ENCODE peak calls at places on chromosomes 2 and 18, in ten cellular contexts. One of them, this sample, is unnamed.

GRCh38 chr2:37342636-37343211 is 1.7 kb upstream of the QPCT start:
- DNase-seq in progenitor cell of endocrine pancreas: no peak
- DNase-seq in CD8-positive, alpha-beta T cell: no peak
- DNase-seq in RPMI7951: no peak
- DNase-seq in foreskin fibroblast: no peak
- DNase-seq in NCI-H1092: no peak
- DNase-seq in HT1080: no peak
- DNase-seq in AG08395: no peak
- DNase-seq in CD4-positive, alpha-beta memory T cell: no peak
- DNase-seq in activated CD4-positive, alpha-beta T cell treated with anti-CD3 and anti-CD28 coated beads, Interleukin-2, amount 50 U/mL, for 1 hour: no peak
- DNase-seq in this sample: no peak

GRCh38 chr2:219142329-219142728 is 18.3 kb downstream of the NHEJ1 start:
- DNase-seq in HT1080: peak
- DNase-seq in foreskin fibroblast: peak
- DNase-seq in CD4-positive, alpha-beta memory T cell: no peak
- DNase-seq in RPMI7951: peak
- DNase-seq in AG08395: peak
- DNase-seq in activated CD4-positive, alpha-beta T cell treated with anti-CD3 and anti-CD28 coated beads, Interleukin-2, amount 50 U/mL, for 1 hour: no peak
- DNase-seq in CD8-positive, alpha-beta T cell: no peak
- DNase-seq in progenitor cell of endocrine pancreas: no peak
- DNase-seq in NCI-H1092: no peak
- DNase-seq in this sample: no peak

GRCh38 chr2:181977661-181978350 is 7.8 kb upstream of the PPP1R1C start:
- DNase-seq in NCI-H1092: no peak
- DNase-seq in CD4-positive, alpha-beta memory T cell: no peak
- DNase-seq in RPMI7951: peak
- DNase-seq in AG08395: peak
- DNase-seq in HT1080: peak
- DNase-seq in progenitor cell of endocrine pancreas: no peak
- DNase-seq in CD8-positive, alpha-beta T cell: no peak
- DNase-seq in foreskin fibroblast: peak
- DNase-seq in activated CD4-positive, alpha-beta T cell treated with anti-CD3 and anti-CD28 coated beads, Interleukin-2, amount 50 U/mL, for 1 hour: no peak
- DNase-seq in this sample: no peak

GRCh38 chr2:8431446-8432125 is 250.3 kb upstream of the ID2 start:
- DNase-seq in progenitor cell of endocrine pancreas: no peak
- DNase-seq in HT1080: peak
- DNase-seq in AG08395: peak
- DNase-seq in CD8-positive, alpha-beta T cell: no peak
- DNase-seq in NCI-H1092: no peak
- DNase-seq in activated CD4-positive, alpha-beta T cell treated with anti-CD3 and anti-CD28 coated beads, Interleukin-2, amount 50 U/mL, for 1 hour: no peak
- DNase-seq in foreskin fibroblast: no peak
- DNase-seq in CD4-positive, alpha-beta memory T cell: no peak
- DNase-seq in RPMI7951: peak
- DNase-seq in this sample: no peak

GRCh38 chr2:29175338-29175737 is 60.1 kb downstream of the CLIP4 start:
- DNase-seq in progenitor cell of endocrine pancreas: no peak
- DNase-seq in HT1080: no peak
- DNase-seq in NCI-H1092: no peak
- DNase-seq in activated CD4-positive, alpha-beta T cell treated with anti-CD3 and anti-CD28 coated beads, Interleukin-2, amount 50 U/mL, for 1 hour: no peak
- DNase-seq in foreskin fibroblast: no peak
- DNase-seq in AG08395: no peak
- DNase-seq in CD8-positive, alpha-beta T cell: no peak
- DNase-seq in RPMI7951: no peak
- DNase-seq in CD4-positive, alpha-beta memory T cell: no peak
- DNase-seq in this sample: no peak

GRCh38 chr2:84918430-84918829 is 13.0 kb downstream of the TMSB10 start:
- DNase-seq in CD4-positive, alpha-beta memory T cell: no peak
- DNase-seq in AG08395: no peak
- DNase-seq in progenitor cell of endocrine pancreas: no peak
- DNase-seq in CD8-positive, alpha-beta T cell: no peak
- DNase-seq in NCI-H1092: no peak
- DNase-seq in RPMI7951: no peak
- DNase-seq in foreskin fibroblast: no peak
- DNase-seq in activated CD4-positive, alpha-beta T cell treated with anti-CD3 and anti-CD28 coated beads, Interleukin-2, amount 50 U/mL, for 1 hour: no peak
- DNase-seq in HT1080: no peak
- DNase-seq in this sample: no peak

GRCh38 chr2:70790079-70790963 is at the start of gene FIGLA:
- DNase-seq in progenitor cell of endocrine pancreas: peak
- DNase-seq in CD8-positive, alpha-beta T cell: no peak
- DNase-seq in foreskin fibroblast: peak
- DNase-seq in activated CD4-positive, alpha-beta T cell treated with anti-CD3 and anti-CD28 coated beads, Interleukin-2, amount 50 U/mL, for 1 hour: no peak
- DNase-seq in RPMI7951: no peak
- DNase-seq in CD4-positive, alpha-beta memory T cell: no peak
- DNase-seq in NCI-H1092: no peak
- DNase-seq in HT1080: no peak
- DNase-seq in AG08395: no peak
- DNase-seq in this sample: no peak

GRCh38 chr2:236309669-236310029 is 45.4 kb upstream of the ASB18 start:
- DNase-seq in CD8-positive, alpha-beta T cell: no peak
- DNase-seq in CD4-positive, alpha-beta memory T cell: no peak
- DNase-seq in foreskin fibroblast: no peak
- DNase-seq in activated CD4-positive, alpha-beta T cell treated with anti-CD3 and anti-CD28 coated beads, Interleukin-2, amount 50 U/mL, for 1 hour: no peak
- DNase-seq in progenitor cell of endocrine pancreas: peak
- DNase-seq in AG08395: peak
- DNase-seq in NCI-H1092: no peak
- DNase-seq in HT1080: no peak
- DNase-seq in RPMI7951: peak
- DNase-seq in this sample: no peak

GRCh38 chr18:60892855-60893254 is 440.4 kb upstream of the CDH20 start:
- DNase-seq in HT1080: peak
- DNase-seq in CD8-positive, alpha-beta T cell: no peak
- DNase-seq in foreskin fibroblast: peak
- DNase-seq in NCI-H1092: no peak
- DNase-seq in progenitor cell of endocrine pancreas: no peak
- DNase-seq in AG08395: no peak
- DNase-seq in CD4-positive, alpha-beta memory T cell: no peak
- DNase-seq in RPMI7951: peak
- DNase-seq in activated CD4-positive, alpha-beta T cell treated with anti-CD3 and anti-CD28 coated beads, Interleukin-2, amount 50 U/mL, for 1 hour: no peak
- DNase-seq in this sample: no peak

GRCh38 chr2:65361623-65362022 is 70.8 kb downstream of the SPRED2 start:
- DNase-seq in NCI-H1092: no peak
- DNase-seq in CD4-positive, alpha-beta memory T cell: no peak
- DNase-seq in CD8-positive, alpha-beta T cell: no peak
- DNase-seq in activated CD4-positive, alpha-beta T cell treated with anti-CD3 and anti-CD28 coated beads, Interleukin-2, amount 50 U/mL, for 1 hour: no peak
- DNase-seq in progenitor cell of endocrine pancreas: no peak
- DNase-seq in RPMI7951: peak
- DNase-seq in foreskin fibroblast: peak
- DNase-seq in HT1080: peak
- DNase-seq in AG08395: peak
- DNase-seq in this sample: no peak

GRCh38 chr2:177265386-177265690 is 811 bp upstream of the NFE2L2 start:
- DNase-seq in HT1080: no peak
- DNase-seq in progenitor cell of endocrine pancreas: no peak
- DNase-seq in foreskin fibroblast: peak
- DNase-seq in RPMI7951: no peak
- DNase-seq in activated CD4-positive, alpha-beta T cell treated with anti-CD3 and anti-CD28 coated beads, Interleukin-2, amount 50 U/mL, for 1 hour: no peak
- DNase-seq in CD8-positive, alpha-beta T cell: peak
- DNase-seq in CD4-positive, alpha-beta memory T cell: peak
- DNase-seq in AG08395: no peak
- DNase-seq in NCI-H1092: no peak
- DNase-seq in this sample: no peak

GRCh38 chr2:68993660-68994059 is 19.2 kb downstream of the GKN1 start:
- DNase-seq in RPMI7951: peak
- DNase-seq in CD8-positive, alpha-beta T cell: no peak
- DNase-seq in HT1080: no peak
- DNase-seq in progenitor cell of endocrine pancreas: no peak
- DNase-seq in CD4-positive, alpha-beta memory T cell: no peak
- DNase-seq in NCI-H1092: no peak
- DNase-seq in AG08395: no peak
- DNase-seq in activated CD4-positive, alpha-beta T cell treated with anti-CD3 and anti-CD28 coated beads, Interleukin-2, amount 50 U/mL, for 1 hour: no peak
- DNase-seq in foreskin fibroblast: no peak
- DNase-seq in this sample: no peak

GRCh38 chr18:36075862-36076587 is 8.7 kb upstream of the RPRD1A start:
- DNase-seq in AG08395: peak
- DNase-seq in foreskin fibroblast: peak
- DNase-seq in CD4-positive, alpha-beta memory T cell: no peak
- DNase-seq in CD8-positive, alpha-beta T cell: no peak
- DNase-seq in NCI-H1092: no peak
- DNase-seq in RPMI7951: peak
- DNase-seq in progenitor cell of endocrine pancreas: no peak
- DNase-seq in activated CD4-positive, alpha-beta T cell treated with anti-CD3 and anti-CD28 coated beads, Interleukin-2, amount 50 U/mL, for 1 hour: no peak
- DNase-seq in HT1080: peak
- DNase-seq in this sample: no peak

GRCh38 chr18:39462436-39462835 is 1896.8 kb upstream of the CELF4 start:
- DNase-seq in CD8-positive, alpha-beta T cell: no peak
- DNase-seq in HT1080: peak
- DNase-seq in CD4-positive, alpha-beta memory T cell: no peak
- DNase-seq in AG08395: peak
- DNase-seq in RPMI7951: peak
- DNase-seq in activated CD4-positive, alpha-beta T cell treated with anti-CD3 and anti-CD28 coated beads, Interleukin-2, amount 50 U/mL, for 1 hour: no peak
- DNase-seq in foreskin fibroblast: peak
- DNase-seq in progenitor cell of endocrine pancreas: no peak
- DNase-seq in NCI-H1092: no peak
- DNase-seq in this sample: no peak

GRCh38 chr2:157150747-157151146 is 106.8 kb upstream of the GALNT5 start:
- DNase-seq in activated CD4-positive, alpha-beta T cell treated with anti-CD3 and anti-CD28 coated beads, Interleukin-2, amount 50 U/mL, for 1 hour: no peak
- DNase-seq in foreskin fibroblast: peak
- DNase-seq in NCI-H1092: no peak
- DNase-seq in CD4-positive, alpha-beta memory T cell: no peak
- DNase-seq in AG08395: no peak
- DNase-seq in RPMI7951: no peak
- DNase-seq in HT1080: no peak
- DNase-seq in progenitor cell of endocrine pancreas: no peak
- DNase-seq in CD8-positive, alpha-beta T cell: no peak
- DNase-seq in this sample: no peak

GRCh38 chr18:26549486-26550435 is 1.4 kb upstream of the KCTD1 start:
- DNase-seq in AG08395: peak
- DNase-seq in NCI-H1092: peak
- DNase-seq in CD8-positive, alpha-beta T cell: no peak
- DNase-seq in CD4-positive, alpha-beta memory T cell: no peak
- DNase-seq in HT1080: peak
- DNase-seq in activated CD4-positive, alpha-beta T cell treated with anti-CD3 and anti-CD28 coated beads, Interleukin-2, amount 50 U/mL, for 1 hour: no peak
- DNase-seq in foreskin fibroblast: peak
- DNase-seq in RPMI7951: peak
- DNase-seq in progenitor cell of endocrine pancreas: peak
- DNase-seq in this sample: no peak

GRCh38 chr2:96109931-96110511 is 6.3 kb downstream of the ADRA2B start:
- DNase-seq in NCI-H1092: no peak
- DNase-seq in HT1080: no peak
- DNase-seq in CD4-positive, alpha-beta memory T cell: no peak
- DNase-seq in RPMI7951: no peak
- DNase-seq in AG08395: no peak
- DNase-seq in foreskin fibroblast: no peak
- DNase-seq in activated CD4-positive, alpha-beta T cell treated with anti-CD3 and anti-CD28 coated beads, Interleukin-2, amount 50 U/mL, for 1 hour: no peak
- DNase-seq in progenitor cell of endocrine pancreas: no peak
- DNase-seq in CD8-positive, alpha-beta T cell: no peak
- DNase-seq in this sample: no peak

GRCh38 chr2:220785181-220785580 is 786.9 kb downstream of the EPHA4 start:
- DNase-seq in foreskin fibroblast: no peak
- DNase-seq in CD4-positive, alpha-beta memory T cell: no peak
- DNase-seq in HT1080: peak
- DNase-seq in AG08395: no peak
- DNase-seq in RPMI7951: no peak
- DNase-seq in activated CD4-positive, alpha-beta T cell treated with anti-CD3 and anti-CD28 coated beads, Interleukin-2, amount 50 U/mL, for 1 hour: no peak
- DNase-seq in NCI-H1092: peak
- DNase-seq in CD8-positive, alpha-beta T cell: no peak
- DNase-seq in progenitor cell of endocrine pancreas: no peak
- DNase-seq in this sample: no peak

GRCh38 chr2:172380436-172381274 is 46.7 kb upstream of the ITGA6 start:
- DNase-seq in foreskin fibroblast: no peak
- DNase-seq in progenitor cell of endocrine pancreas: no peak
- DNase-seq in CD8-positive, alpha-beta T cell: no peak
- DNase-seq in NCI-H1092: no peak
- DNase-seq in AG08395: peak
- DNase-seq in activated CD4-positive, alpha-beta T cell treated with anti-CD3 and anti-CD28 coated beads, Interleukin-2, amount 50 U/mL, for 1 hour: no peak
- DNase-seq in CD4-positive, alpha-beta memory T cell: no peak
- DNase-seq in HT1080: no peak
- DNase-seq in RPMI7951: no peak
- DNase-seq in this sample: no peak

GRCh38 chr2:35585972-35586371 is 769.6 kb upstream of the CRIM1 start:
- DNase-seq in HT1080: no peak
- DNase-seq in foreskin fibroblast: no peak
- DNase-seq in activated CD4-positive, alpha-beta T cell treated with anti-CD3 and anti-CD28 coated beads, Interleukin-2, amount 50 U/mL, for 1 hour: no peak
- DNase-seq in RPMI7951: peak
- DNase-seq in CD4-positive, alpha-beta memory T cell: no peak
- DNase-seq in progenitor cell of endocrine pancreas: no peak
- DNase-seq in CD8-positive, alpha-beta T cell: no peak
- DNase-seq in AG08395: no peak
- DNase-seq in NCI-H1092: no peak
- DNase-seq in this sample: no peak

GRCh38 chr2:128395640-128396499 is 77.2 kb upstream of the HS6ST1 start:
- DNase-seq in HT1080: peak
- DNase-seq in progenitor cell of endocrine pancreas: no peak
- DNase-seq in activated CD4-positive, alpha-beta T cell treated with anti-CD3 and anti-CD28 coated beads, Interleukin-2, amount 50 U/mL, for 1 hour: no peak
- DNase-seq in NCI-H1092: no peak
- DNase-seq in CD8-positive, alpha-beta T cell: no peak
- DNase-seq in RPMI7951: no peak
- DNase-seq in CD4-positive, alpha-beta memory T cell: no peak
- DNase-seq in AG08395: no peak
- DNase-seq in foreskin fibroblast: no peak
- DNase-seq in this sample: no peak

GRCh38 chr2:150075831-150076230 is 411.6 kb downstream of the RND3 start:
- DNase-seq in RPMI7951: peak
- DNase-seq in foreskin fibroblast: peak
- DNase-seq in CD4-positive, alpha-beta memory T cell: no peak
- DNase-seq in HT1080: peak
- DNase-seq in AG08395: peak
- DNase-seq in NCI-H1092: no peak
- DNase-seq in progenitor cell of endocrine pancreas: no peak
- DNase-seq in CD8-positive, alpha-beta T cell: no peak
- DNase-seq in activated CD4-positive, alpha-beta T cell treated with anti-CD3 and anti-CD28 coated beads, Interleukin-2, amount 50 U/mL, for 1 hour: no peak
- DNase-seq in this sample: no peak

GRCh38 chr2:118805061-118805690 is 42.3 kb downstream of the EN1 start:
- DNase-seq in RPMI7951: no peak
- DNase-seq in activated CD4-positive, alpha-beta T cell treated with anti-CD3 and anti-CD28 coated beads, Interleukin-2, amount 50 U/mL, for 1 hour: no peak
- DNase-seq in progenitor cell of endocrine pancreas: no peak
- DNase-seq in HT1080: no peak
- DNase-seq in NCI-H1092: no peak
- DNase-seq in CD4-positive, alpha-beta memory T cell: no peak
- DNase-seq in foreskin fibroblast: no peak
- DNase-seq in AG08395: peak
- DNase-seq in CD8-positive, alpha-beta T cell: no peak
- DNase-seq in this sample: no peak

GRCh38 chr2:237896507-237896892 is 37.1 kb downstream of the RAMP1 start:
- DNase-seq in progenitor cell of endocrine pancreas: no peak
- DNase-seq in HT1080: no peak
- DNase-seq in CD8-positive, alpha-beta T cell: no peak
- DNase-seq in activated CD4-positive, alpha-beta T cell treated with anti-CD3 and anti-CD28 coated beads, Interleukin-2, amount 50 U/mL, for 1 hour: no peak
- DNase-seq in AG08395: no peak
- DNase-seq in RPMI7951: no peak
- DNase-seq in foreskin fibroblast: peak
- DNase-seq in NCI-H1092: no peak
- DNase-seq in CD4-positive, alpha-beta memory T cell: no peak
- DNase-seq in this sample: no peak

GRCh38 chr18:79533591-79533990 is 137.9 kb downstream of the NFATC1 start:
- DNase-seq in foreskin fibroblast: no peak
- DNase-seq in progenitor cell of endocrine pancreas: no peak
- DNase-seq in AG08395: no peak
- DNase-seq in activated CD4-positive, alpha-beta T cell treated with anti-CD3 and anti-CD28 coated beads, Interleukin-2, amount 50 U/mL, for 1 hour: no peak
- DNase-seq in NCI-H1092: no peak
- DNase-seq in RPMI7951: no peak
- DNase-seq in CD8-positive, alpha-beta T cell: no peak
- DNase-seq in CD4-positive, alpha-beta memory T cell: no peak
- DNase-seq in HT1080: no peak
- DNase-seq in this sample: no peak

GRCh38 chr2:221549143-221549542 is 23.0 kb downstream of the EPHA4 start:
- DNase-seq in progenitor cell of endocrine pancreas: no peak
- DNase-seq in CD4-positive, alpha-beta memory T cell: no peak
- DNase-seq in activated CD4-positive, alpha-beta T cell treated with anti-CD3 and anti-CD28 coated beads, Interleukin-2, amount 50 U/mL, for 1 hour: no peak
- DNase-seq in HT1080: no peak
- DNase-seq in AG08395: no peak
- DNase-seq in NCI-H1092: no peak
- DNase-seq in CD8-positive, alpha-beta T cell: no peak
- DNase-seq in RPMI7951: peak
- DNase-seq in foreskin fibroblast: no peak
- DNase-seq in this sample: no peak

GRCh38 chr2:162212366-162212765 is 30.9 kb downstream of the FAP start:
- DNase-seq in CD4-positive, alpha-beta memory T cell: no peak
- DNase-seq in NCI-H1092: no peak
- DNase-seq in activated CD4-positive, alpha-beta T cell treated with anti-CD3 and anti-CD28 coated beads, Interleukin-2, amount 50 U/mL, for 1 hour: no peak
- DNase-seq in AG08395: no peak
- DNase-seq in foreskin fibroblast: peak
- DNase-seq in CD8-positive, alpha-beta T cell: no peak
- DNase-seq in HT1080: no peak
- DNase-seq in progenitor cell of endocrine pancreas: no peak
- DNase-seq in RPMI7951: no peak
- DNase-seq in this sample: no peak

GRCh38 chr2:181384923-181385322 is 72.3 kb upstream of the ITGA4 start:
- DNase-seq in foreskin fibroblast: no peak
- DNase-seq in RPMI7951: no peak
- DNase-seq in AG08395: no peak
- DNase-seq in activated CD4-positive, alpha-beta T cell treated with anti-CD3 and anti-CD28 coated beads, Interleukin-2, amount 50 U/mL, for 1 hour: no peak
- DNase-seq in progenitor cell of endocrine pancreas: no peak
- DNase-seq in NCI-H1092: no peak
- DNase-seq in CD4-positive, alpha-beta memory T cell: no peak
- DNase-seq in HT1080: no peak
- DNase-seq in CD8-positive, alpha-beta T cell: no peak
- DNase-seq in this sample: no peak

This sample was measured in activated effector memory CD4-positive, alpha-beta T cell treated with Interleukin-2 at 50 U/mL for 16 hours.